ENCODE peak calls at places on chromosomes 3 and 15, in seven cellular contexts. L is PC-3; J is coronary artery; N is stimulated activated CD4-positive, alpha-beta T cell treated with anti-CD3 and anti-CD28 coated beads, Interleukin-2, amount 100 ng/mL, for 24 hours; S is GM13977; R is neuronal stem cell; C is activated effector memory CD4-positive, alpha-beta T cell treated with anti-CD3 and anti-CD28 coated beads, Interleukin-2, amount 50 U/mL, for 16 hours. B is an unnamed sample.

GRCh38 chr3:170012683-170013400 is 25.0 kb upstream of the GPR160 start:
- DNase-seq in L (no peak), J (no peak), N (no peak), S (no peak), R (no peak), C (no peak), B (no peak)

GRCh38 chr3:79286882-79287281 is 480.9 kb downstream of the ROBO1 start:
- DNase-seq in L (peak), J (no peak), N (no peak), S (no peak), R (no peak), C (no peak), B (no peak)

GRCh38 chr15:49301562-49301961 is 121.5 kb upstream of the FGF7 start:
- DNase-seq in L (peak), J (no peak), N (no peak), S (no peak), R (no peak), C (no peak), B (no peak)

GRCh38 chr3:54649551-54649950 is 278.3 kb downstream of the LRTM1 start:
- DNase-seq in L (no peak), J (no peak), N (no peak), S (no peak), R (no peak), C (no peak), B (no peak)

GRCh38 chr15:88194162-88194561 is 62.4 kb downstream of the NTRK3 start:
- DNase-seq in L (no peak), J (no peak), N (no peak), S (no peak), R (no peak), C (no peak), B (no peak)

GRCh38 chr15:99671926-99672701 is 61.1 kb downstream of the LYSMD4 start:
- DNase-seq in L (no peak), J (no peak), N (no peak), S (no peak), R (no peak), C (no peak), B (no peak)

GRCh38 chr3:194312743-194313281 is 38.3 kb downstream of the CPN2 start:
- DNase-seq in L (peak), J (no peak), N (no peak), S (no peak), R (no peak), C (peak), B (no peak)

GRCh38 chr15:71529353-71529752 is 281.0 kb upstream of the NR2E3 start:
- DNase-seq in L (no peak), J (no peak), N (no peak), S (no peak), R (no peak), C (no peak), B (no peak)

GRCh38 chr15:31274496-31275330 is 51.9 kb upstream of the KLF13 start:
- DNase-seq in L (no peak), J (peak), N (no peak), S (no peak), R (no peak), C (peak), B (no peak)

GRCh38 chr3:153443961-153444360 is 281.9 kb downstream of the RAP2B start:
- DNase-seq in L (peak), J (no peak), N (no peak), S (no peak), R (no peak), C (no peak), B (no peak)

GRCh38 chr3:138441742-138442141 is 7.3 kb downstream of the ESYT3 start:
- DNase-seq in L (peak), J (no peak), N (no peak), S (no peak), R (no peak), C (no peak), B (no peak)

GRCh38 chr15:59764775-59765174 is 75.7 kb upstream of the BNIP2 start:
- DNase-seq in L (no peak), J (no peak), N (no peak), S (no peak), R (no peak), C (no peak), B (no peak)

GRCh38 chr3:158668506-158668905 is 3.9 kb downstream of the LXN start:
- DNase-seq in L (peak), J (no peak), N (no peak), S (no peak), R (no peak), C (no peak), B (no peak)

GRCh38 chr15:68151277-68151676 is 53.9 kb downstream of the CALML4 start:
- DNase-seq in L (no peak), J (no peak), N (no peak), S (no peak), R (no peak), C (no peak), B (no peak)

GRCh38 chr3:102223139-102223538 is 211.7 kb upstream of the ZPLD1 start:
- DNase-seq in L (no peak), J (no peak), N (peak), S (no peak), R (no peak), C (no peak), B (no peak)

GRCh38 chr15:54605556-54605955 is 591.2 kb downstream of the RSL24D1 start:
- DNase-seq in L (peak), J (no peak), N (no peak), S (no peak), R (no peak), C (no peak), B (no peak)

GRCh38 chr3:31369637-31370036 is 163.1 kb upstream of the STT3B start:
- DNase-seq in L (peak), J (no peak), N (no peak), S (no peak), R (no peak), C (no peak), B (no peak)

GRCh38 chr3:99602183-99602582 is 36.2 kb upstream of the COL8A1 start:
- DNase-seq in L (no peak), J (no peak), N (no peak), S (no peak), R (no peak), C (no peak), B (no peak)

GRCh38 chr15:101369676-101370075 is 74.6 kb upstream of the SNRPA1 start:
- DNase-seq in L (no peak), J (no peak), N (no peak), S (no peak), R (peak), C (no peak), B (no peak)

GRCh38 chr15:95646484-95646883 is 684.0 kb upstream of the NR2F2 start:
- DNase-seq in L (no peak), J (no peak), N (no peak), S (no peak), R (no peak), C (no peak), B (no peak)

GRCh38 chr3:50050361-50050760 is 38.4 kb upstream of the RBM5 start:
- DNase-seq in L (peak), J (no peak), N (no peak), S (no peak), R (no peak), C (no peak), B (no peak)

GRCh38 chr3:36648241-36649034 is 115.9 kb downstream of the DCLK3 start:
- DNase-seq in L (peak), J (no peak), N (no peak), S (no peak), R (no peak), C (no peak), B (no peak)

GRCh38 chr15:37059051-37059450 is 41.3 kb downstream of the MEIS2 start:
- DNase-seq in L (peak), J (no peak), N (no peak), S (no peak), R (no peak), C (no peak), B (no peak)

GRCh38 chr3:188365978-188366698 is 212.2 kb downstream of the LPP start:
- DNase-seq in L (peak), J (no peak), N (no peak), S (no peak), R (no peak), C (no peak), B (no peak)

GRCh38 chr3:130345487-130346079 is at the start of gene COL6A5:
- DNase-seq in L (no peak), J (no peak), N (no peak), S (no peak), R (peak), C (no peak), B (no peak)

GRCh38 chr3:194404365-194405140 is 5.5 kb upstream of the GP5 start:
- DNase-seq in L (peak), J (no peak), N (no peak), S (no peak), R (no peak), C (no peak), B (no peak)

GRCh38 chr3:72999971-73000370 is 3.4 kb downstream of the PPP4R2 start:
- DNase-seq in L (no peak), J (no peak), N (no peak), S (no peak), R (no peak), C (peak), B (no peak)

GRCh38 chr15:40328176-40328575 is 4.7 kb downstream of the INAFM2 start:
- DNase-seq in L (no peak), J (no peak), N (no peak), S (no peak), R (no peak), C (no peak), B (no peak)

GRCh38 chr3:110293660-110294059 is 778.0 kb upstream of the NECTIN3 start:
- DNase-seq in L (no peak), J (no peak), N (no peak), S (no peak), R (no peak), C (no peak), B (no peak)

GRCh38 chr3:137294139-137294538 is 336.4 kb downstream of the IL20RB start:
- DNase-seq in L (no peak), J (no peak), N (no peak), S (no peak), R (no peak), C (no peak), B (no peak)

B was measured in stimulated activated naive B cell treated with anti-CD40 and anti-IgM and Interleukin-4, amounts not matched to agents 10 μg/mL and 1 μg/mL and 100 μg/mL, for 72 hours.